ENCODE peak calls at places on chromosomes 16 and 17, in ten cellular contexts. One of them, this sample, is unnamed.

GRCh38 chr17:59641799-59642484 is 22.2 kb downstream of the CLTC start:
- DNase-seq in left ventricle myocardium superior: no peak
- DNase-seq in astrocyte: no peak
- DNase-seq in aorta: no peak
- DNase-seq in NCI-H510A: no peak
- DNase-seq in stimulated activated CD4-positive, alpha-beta T cell treated with anti-CD3 and anti-CD28 coated beads, Interleukin-2, amount 100 ng/mL, for 48 hours: no peak
- DNase-seq in HL-60: peak; percentile 29
- DNase-seq in hepatocyte: no peak
- DNase-seq in iris pigment epithelial cell: no peak
- DNase-seq in activated CD8-positive, alpha-beta memory T cell treated with anti-CD3 and anti-CD28 coated beads for 1 hour: no peak
- DNase-seq in this sample: no peak

GRCh38 chr17:28256370-28256769 is 62.6 kb upstream of the TMEM97 start:
- DNase-seq in NCI-H510A: no peak
- DNase-seq in astrocyte: no peak
- DNase-seq in HL-60: no peak
- DNase-seq in left ventricle myocardium superior: no peak
- DNase-seq in aorta: no peak
- DNase-seq in iris pigment epithelial cell: no peak
- DNase-seq in hepatocyte: no peak
- DNase-seq in stimulated activated CD4-positive, alpha-beta T cell treated with anti-CD3 and anti-CD28 coated beads, Interleukin-2, amount 100 ng/mL, for 48 hours: no peak
- DNase-seq in activated CD8-positive, alpha-beta memory T cell treated with anti-CD3 and anti-CD28 coated beads for 1 hour: no peak
- DNase-seq in this sample: no peak

GRCh38 chr17:77437017-77437416 is 296.2 kb downstream of the SEC14L1 start:
- DNase-seq in HL-60: peak; percentile 88
- DNase-seq in activated CD8-positive, alpha-beta memory T cell treated with anti-CD3 and anti-CD28 coated beads for 1 hour: no peak
- DNase-seq in stimulated activated CD4-positive, alpha-beta T cell treated with anti-CD3 and anti-CD28 coated beads, Interleukin-2, amount 100 ng/mL, for 48 hours: no peak
- DNase-seq in left ventricle myocardium superior: peak; percentile 76
- DNase-seq in hepatocyte: peak; percentile 80
- DNase-seq in aorta: peak; percentile 75
- DNase-seq in iris pigment epithelial cell: peak; percentile 78
- DNase-seq in NCI-H510A: peak; percentile 52
- DNase-seq in astrocyte: peak; percentile 71
- DNase-seq in this sample: no peak

GRCh38 chr17:76709077-76709950 is 1.5 kb downstream of the MXRA7 start:
- DNase-seq in iris pigment epithelial cell: peak; percentile 97
- DNase-seq in astrocyte: peak; percentile 99
- DNase-seq in stimulated activated CD4-positive, alpha-beta T cell treated with anti-CD3 and anti-CD28 coated beads, Interleukin-2, amount 100 ng/mL, for 48 hours: no peak
- DNase-seq in NCI-H510A: no peak
- DNase-seq in hepatocyte: peak; percentile 84
- DNase-seq in aorta: peak; percentile 95
- DNase-seq in HL-60: no peak
- DNase-seq in activated CD8-positive, alpha-beta memory T cell treated with anti-CD3 and anti-CD28 coated beads for 1 hour: no peak
- DNase-seq in left ventricle myocardium superior: peak; percentile 92
- DNase-seq in this sample: peak; percentile 52

GRCh38 chr17:4219241-4219640 is 44.5 kb downstream of the ANKFY1 start:
- DNase-seq in iris pigment epithelial cell: no peak
- DNase-seq in astrocyte: no peak
- DNase-seq in stimulated activated CD4-positive, alpha-beta T cell treated with anti-CD3 and anti-CD28 coated beads, Interleukin-2, amount 100 ng/mL, for 48 hours: no peak
- DNase-seq in left ventricle myocardium superior: no peak
- DNase-seq in aorta: no peak
- DNase-seq in activated CD8-positive, alpha-beta memory T cell treated with anti-CD3 and anti-CD28 coated beads for 1 hour: no peak
- DNase-seq in NCI-H510A: no peak
- DNase-seq in hepatocyte: no peak
- DNase-seq in HL-60: no peak
- DNase-seq in this sample: peak; percentile 20

GRCh38 chr16:57165923-57166322 is 19.9 kb downstream of the PSME3IP1 start:
- DNase-seq in aorta: no peak
- DNase-seq in astrocyte: peak; percentile 38
- DNase-seq in HL-60: no peak
- DNase-seq in hepatocyte: no peak
- DNase-seq in left ventricle myocardium superior: no peak
- DNase-seq in activated CD8-positive, alpha-beta memory T cell treated with anti-CD3 and anti-CD28 coated beads for 1 hour: no peak
- DNase-seq in iris pigment epithelial cell: peak; percentile 59
- DNase-seq in stimulated activated CD4-positive, alpha-beta T cell treated with anti-CD3 and anti-CD28 coated beads, Interleukin-2, amount 100 ng/mL, for 48 hours: no peak
- DNase-seq in NCI-H510A: no peak
- DNase-seq in this sample: peak; percentile 43

GRCh38 chr17:40498281-40499084 is 2.9 kb downstream of the TNS4 start:
- DNase-seq in NCI-H510A: no peak
- DNase-seq in stimulated activated CD4-positive, alpha-beta T cell treated with anti-CD3 and anti-CD28 coated beads, Interleukin-2, amount 100 ng/mL, for 48 hours: no peak
- DNase-seq in left ventricle myocardium superior: no peak
- DNase-seq in iris pigment epithelial cell: no peak
- DNase-seq in HL-60: no peak
- DNase-seq in activated CD8-positive, alpha-beta memory T cell treated with anti-CD3 and anti-CD28 coated beads for 1 hour: no peak
- DNase-seq in hepatocyte: no peak
- DNase-seq in aorta: no peak
- DNase-seq in astrocyte: no peak
- DNase-seq in this sample: no peak

GRCh38 chr17:1999557-2000251 is 25.4 kb downstream of the RTN4RL1 start:
- DNase-seq in activated CD8-positive, alpha-beta memory T cell treated with anti-CD3 and anti-CD28 coated beads for 1 hour: no peak
- DNase-seq in NCI-H510A: peak; percentile 64
- DNase-seq in HL-60: no peak
- DNase-seq in left ventricle myocardium superior: peak; percentile 73
- DNase-seq in hepatocyte: peak; percentile 71
- DNase-seq in astrocyte: no peak
- DNase-seq in aorta: peak; percentile 80
- DNase-seq in stimulated activated CD4-positive, alpha-beta T cell treated with anti-CD3 and anti-CD28 coated beads, Interleukin-2, amount 100 ng/mL, for 48 hours: no peak
- DNase-seq in iris pigment epithelial cell: no peak
- DNase-seq in this sample: no peak

GRCh38 chr17:50027639-50028206 is 28.2 kb upstream of the ITGA3 start:
- DNase-seq in iris pigment epithelial cell: peak; percentile 96
- DNase-seq in HL-60: no peak
- DNase-seq in activated CD8-positive, alpha-beta memory T cell treated with anti-CD3 and anti-CD28 coated beads for 1 hour: no peak
- DNase-seq in astrocyte: peak; percentile 92
- DNase-seq in stimulated activated CD4-positive, alpha-beta T cell treated with anti-CD3 and anti-CD28 coated beads, Interleukin-2, amount 100 ng/mL, for 48 hours: no peak
- DNase-seq in hepatocyte: peak; percentile 67
- DNase-seq in NCI-H510A: no peak
- DNase-seq in left ventricle myocardium superior: peak; percentile 60
- DNase-seq in aorta: peak; percentile 94
- DNase-seq in this sample: peak; percentile 100

GRCh38 chr16:11437069-11437468 is 91.8 kb downstream of the RMI2 start:
- DNase-seq in aorta: no peak
- DNase-seq in astrocyte: no peak
- DNase-seq in NCI-H510A: no peak
- DNase-seq in left ventricle myocardium superior: no peak
- DNase-seq in iris pigment epithelial cell: no peak
- DNase-seq in hepatocyte: no peak
- DNase-seq in HL-60: no peak
- DNase-seq in activated CD8-positive, alpha-beta memory T cell treated with anti-CD3 and anti-CD28 coated beads for 1 hour: no peak
- DNase-seq in stimulated activated CD4-positive, alpha-beta T cell treated with anti-CD3 and anti-CD28 coated beads, Interleukin-2, amount 100 ng/mL, for 48 hours: no peak
- DNase-seq in this sample: no peak

GRCh38 chr17:72119963-72120877 is 600 bp upstream of the SOX9 start:
- DNase-seq in astrocyte: peak; percentile 84
- DNase-seq in HL-60: no peak
- DNase-seq in NCI-H510A: peak; percentile 32
- DNase-seq in activated CD8-positive, alpha-beta memory T cell treated with anti-CD3 and anti-CD28 coated beads for 1 hour: no peak
- DNase-seq in hepatocyte: peak; percentile 76
- DNase-seq in left ventricle myocardium superior: peak; percentile 73
- DNase-seq in stimulated activated CD4-positive, alpha-beta T cell treated with anti-CD3 and anti-CD28 coated beads, Interleukin-2, amount 100 ng/mL, for 48 hours: no peak
- DNase-seq in aorta: no peak
- DNase-seq in iris pigment epithelial cell: peak; percentile 87
- DNase-seq in this sample: peak; percentile 72

GRCh38 chr17:10119203-10120112 is 78.9 kb downstream of the GAS7 start:
- DNase-seq in astrocyte: no peak
- DNase-seq in iris pigment epithelial cell: no peak
- DNase-seq in stimulated activated CD4-positive, alpha-beta T cell treated with anti-CD3 and anti-CD28 coated beads, Interleukin-2, amount 100 ng/mL, for 48 hours: no peak
- DNase-seq in hepatocyte: no peak
- DNase-seq in aorta: no peak
- DNase-seq in activated CD8-positive, alpha-beta memory T cell treated with anti-CD3 and anti-CD28 coated beads for 1 hour: no peak
- DNase-seq in left ventricle myocardium superior: peak; percentile 61
- DNase-seq in NCI-H510A: peak; percentile 4
- DNase-seq in HL-60: peak; percentile 88
- DNase-seq in this sample: peak; percentile 43

GRCh38 chr17:57519199-57519598 is 225.9 kb downstream of the CCDC182 start:
- DNase-seq in HL-60: no peak
- DNase-seq in astrocyte: peak; percentile 54
- DNase-seq in left ventricle myocardium superior: peak; percentile 48
- DNase-seq in NCI-H510A: peak; percentile 46
- DNase-seq in hepatocyte: peak; percentile 54
- DNase-seq in activated CD8-positive, alpha-beta memory T cell treated with anti-CD3 and anti-CD28 coated beads for 1 hour: no peak
- DNase-seq in stimulated activated CD4-positive, alpha-beta T cell treated with anti-CD3 and anti-CD28 coated beads, Interleukin-2, amount 100 ng/mL, for 48 hours: no peak
- DNase-seq in iris pigment epithelial cell: peak; percentile 52
- DNase-seq in aorta: no peak
- DNase-seq in this sample: peak; percentile 65

GRCh38 chr16:9050102-9050830 is 41.2 kb upstream of the HAPSTR1 start:
- DNase-seq in iris pigment epithelial cell: peak; percentile 40
- DNase-seq in left ventricle myocardium superior: no peak
- DNase-seq in aorta: no peak
- DNase-seq in HL-60: no peak
- DNase-seq in astrocyte: no peak
- DNase-seq in hepatocyte: no peak
- DNase-seq in stimulated activated CD4-positive, alpha-beta T cell treated with anti-CD3 and anti-CD28 coated beads, Interleukin-2, amount 100 ng/mL, for 48 hours: no peak
- DNase-seq in activated CD8-positive, alpha-beta memory T cell treated with anti-CD3 and anti-CD28 coated beads for 1 hour: no peak
- DNase-seq in NCI-H510A: no peak
- DNase-seq in this sample: no peak

GRCh38 chr16:19179890-19180490 is 11.9 kb downstream of the SYT17 start:
- DNase-seq in stimulated activated CD4-positive, alpha-beta T cell treated with anti-CD3 and anti-CD28 coated beads, Interleukin-2, amount 100 ng/mL, for 48 hours: peak; percentile 52
- DNase-seq in NCI-H510A: peak; percentile 63
- DNase-seq in aorta: peak; percentile 73
- DNase-seq in hepatocyte: peak; percentile 54
- DNase-seq in iris pigment epithelial cell: peak; percentile 65
- DNase-seq in activated CD8-positive, alpha-beta memory T cell treated with anti-CD3 and anti-CD28 coated beads for 1 hour: peak; percentile 4
- DNase-seq in HL-60: peak; percentile 80
- DNase-seq in left ventricle myocardium superior: peak; percentile 76
- DNase-seq in astrocyte: no peak
- DNase-seq in this sample: peak; percentile 4

GRCh38 chr17:45432405-45433113 is at the start of gene ARHGAP27:
- DNase-seq in hepatocyte: peak; percentile 50
- DNase-seq in left ventricle myocardium superior: peak; percentile 77
- DNase-seq in activated CD8-positive, alpha-beta memory T cell treated with anti-CD3 and anti-CD28 coated beads for 1 hour: no peak
- DNase-seq in HL-60: peak; percentile 89
- DNase-seq in NCI-H510A: peak; percentile 31
- DNase-seq in stimulated activated CD4-positive, alpha-beta T cell treated with anti-CD3 and anti-CD28 coated beads, Interleukin-2, amount 100 ng/mL, for 48 hours: no peak
- DNase-seq in astrocyte: no peak
- DNase-seq in aorta: peak; percentile 74
- DNase-seq in iris pigment epithelial cell: no peak
- DNase-seq in this sample: no peak

GRCh38 chr17:38451030-38451839 is 23.0 kb downstream of the ARHGAP23 start:
- DNase-seq in activated CD8-positive, alpha-beta memory T cell treated with anti-CD3 and anti-CD28 coated beads for 1 hour: no peak
- DNase-seq in astrocyte: peak; percentile 80
- DNase-seq in iris pigment epithelial cell: peak; percentile 82
- DNase-seq in aorta: peak; percentile 70
- DNase-seq in stimulated activated CD4-positive, alpha-beta T cell treated with anti-CD3 and anti-CD28 coated beads, Interleukin-2, amount 100 ng/mL, for 48 hours: no peak
- DNase-seq in HL-60: no peak
- DNase-seq in NCI-H510A: no peak
- DNase-seq in left ventricle myocardium superior: peak; percentile 66
- DNase-seq in hepatocyte: peak; percentile 74
- DNase-seq in this sample: peak; percentile 80

GRCh38 chr17:81814748-81815645 is 11.0 kb downstream of the GCGR start:
- DNase-seq in aorta: no peak
- DNase-seq in hepatocyte: peak; percentile 86
- DNase-seq in iris pigment epithelial cell: no peak
- DNase-seq in HL-60: no peak
- DNase-seq in NCI-H510A: no peak
- DNase-seq in stimulated activated CD4-positive, alpha-beta T cell treated with anti-CD3 and anti-CD28 coated beads, Interleukin-2, amount 100 ng/mL, for 48 hours: no peak
- DNase-seq in astrocyte: no peak
- DNase-seq in left ventricle myocardium superior: no peak
- DNase-seq in activated CD8-positive, alpha-beta memory T cell treated with anti-CD3 and anti-CD28 coated beads for 1 hour: no peak
- DNase-seq in this sample: no peak

GRCh38 chr16:75064403-75065148 is 52.0 kb downstream of the LDHD start:
- DNase-seq in activated CD8-positive, alpha-beta memory T cell treated with anti-CD3 and anti-CD28 coated beads for 1 hour: no peak
- DNase-seq in astrocyte: peak; percentile 51
- DNase-seq in NCI-H510A: peak; percentile 60
- DNase-seq in left ventricle myocardium superior: no peak
- DNase-seq in hepatocyte: peak; percentile 64
- DNase-seq in iris pigment epithelial cell: no peak
- DNase-seq in HL-60: peak; percentile 91
- DNase-seq in stimulated activated CD4-positive, alpha-beta T cell treated with anti-CD3 and anti-CD28 coated beads, Interleukin-2, amount 100 ng/mL, for 48 hours: no peak
- DNase-seq in aorta: no peak
- DNase-seq in this sample: no peak

GRCh38 chr17:69597898-69598692 is 183.6 kb downstream of the MAP2K6 start:
- DNase-seq in NCI-H510A: no peak
- DNase-seq in astrocyte: peak; percentile 69
- DNase-seq in iris pigment epithelial cell: peak; percentile 95
- DNase-seq in aorta: no peak
- DNase-seq in HL-60: no peak
- DNase-seq in activated CD8-positive, alpha-beta memory T cell treated with anti-CD3 and anti-CD28 coated beads for 1 hour: no peak
- DNase-seq in hepatocyte: no peak
- DNase-seq in stimulated activated CD4-positive, alpha-beta T cell treated with anti-CD3 and anti-CD28 coated beads, Interleukin-2, amount 100 ng/mL, for 48 hours: no peak
- DNase-seq in left ventricle myocardium superior: no peak
- DNase-seq in this sample: peak; percentile 73

GRCh38 chr17:74552037-74552436 is 6.1 kb upstream of the CD300C start:
- DNase-seq in left ventricle myocardium superior: no peak
- DNase-seq in stimulated activated CD4-positive, alpha-beta T cell treated with anti-CD3 and anti-CD28 coated beads, Interleukin-2, amount 100 ng/mL, for 48 hours: no peak
- DNase-seq in activated CD8-positive, alpha-beta memory T cell treated with anti-CD3 and anti-CD28 coated beads for 1 hour: no peak
- DNase-seq in hepatocyte: no peak
- DNase-seq in HL-60: no peak
- DNase-seq in astrocyte: no peak
- DNase-seq in NCI-H510A: no peak
- DNase-seq in iris pigment epithelial cell: no peak
- DNase-seq in aorta: no peak
- DNase-seq in this sample: peak; percentile 96

GRCh38 chr17:16374539-16374938 is 6.4 kb upstream of the UBB start:
- DNase-seq in NCI-H510A: no peak
- DNase-seq in stimulated activated CD4-positive, alpha-beta T cell treated with anti-CD3 and anti-CD28 coated beads, Interleukin-2, amount 100 ng/mL, for 48 hours: no peak
- DNase-seq in iris pigment epithelial cell: no peak
- DNase-seq in hepatocyte: no peak
- DNase-seq in left ventricle myocardium superior: no peak
- DNase-seq in activated CD8-positive, alpha-beta memory T cell treated with anti-CD3 and anti-CD28 coated beads for 1 hour: no peak
- DNase-seq in astrocyte: no peak
- DNase-seq in aorta: peak; percentile 17
- DNase-seq in HL-60: no peak
- DNase-seq in this sample: no peak